ENCODE peak calls at places on chromosomes 12 and 14, in five cellular contexts. R is GM23338, W is HCT116, Y is A549, I is HepG2. P is an unnamed sample.

GRCh38 chr12:122064780-122065588 is 13.6 kb upstream of the MLXIP start:
- DNase-seq in R (no peak), W (peak), Y (peak), I (peak), P (no peak)

GRCh38 chr14:103456167-103456835 is 66.3 kb downstream of the CKB start:
- DNase-seq in R (no peak), W (no peak), Y (no peak), I (no peak), P (no peak)

GRCh38 chr14:96038920-96039632 is at the start of gene C14orf132:
- DNase-seq in R (peak), W (peak), Y (peak), I (no peak), P (no peak)

GRCh38 chr12:120466560-120467315 is 2.8 kb downstream of the SRSF9 start:
- DNase-seq in R (peak), W (peak), Y (peak), I (peak), P (no peak)

GRCh38 chr14:92135269-92135668 is 13.5 kb downstream of the CPSF2 start:
- DNase-seq in R (peak), W (peak), Y (peak), I (peak), P (no peak)

GRCh38 chr12:124786065-124786964 is 77.3 kb downstream of the SCARB1 start:
- DNase-seq in R (peak), W (no peak), Y (peak), I (no peak), P (no peak)

GRCh38 chr12:106245767-106246166 is 2.1 kb downstream of the CKAP4 start:
- DNase-seq in R (no peak), W (peak), Y (peak), I (no peak), P (no peak)

GRCh38 chr12:91037301-91037700 is 20.5 kb downstream of the KERA start:
- DNase-seq in R (no peak), W (no peak), Y (no peak), I (no peak), P (no peak)

GRCh38 chr12:85283560-85283959 is 3.5 kb downstream of the ALX1 start:
- DNase-seq in R (peak), W (no peak), Y (peak), I (no peak), P (no peak)

DNA sequence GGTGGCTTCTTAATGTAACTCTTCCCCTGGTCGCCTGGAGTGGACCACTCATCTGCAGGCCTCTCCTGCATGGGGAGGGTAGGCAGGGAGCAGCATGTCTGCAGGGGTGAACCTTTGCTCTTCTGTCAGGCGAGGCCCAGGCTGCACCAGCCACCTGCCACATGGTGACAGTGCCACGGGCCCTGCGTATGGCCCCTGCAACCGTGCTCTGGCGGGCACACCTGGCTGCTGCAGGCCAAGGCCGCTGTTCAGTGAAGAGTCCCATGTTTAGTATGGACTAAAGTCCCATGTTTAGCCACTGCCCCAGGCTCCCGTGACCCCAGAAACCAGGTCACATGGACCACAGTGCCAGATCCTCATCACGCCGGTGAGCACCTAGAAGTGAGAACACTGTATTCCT is 187.0 kb downstream of the ADGRD1 start:
- DNase-seq in R (no peak), W (no peak), Y (no peak), I (no peak), P (no peak)
- TF ChIP-seq REST in R (no peak), W (no peak), Y (no peak), I (no peak), P (no peak)

DNA sequence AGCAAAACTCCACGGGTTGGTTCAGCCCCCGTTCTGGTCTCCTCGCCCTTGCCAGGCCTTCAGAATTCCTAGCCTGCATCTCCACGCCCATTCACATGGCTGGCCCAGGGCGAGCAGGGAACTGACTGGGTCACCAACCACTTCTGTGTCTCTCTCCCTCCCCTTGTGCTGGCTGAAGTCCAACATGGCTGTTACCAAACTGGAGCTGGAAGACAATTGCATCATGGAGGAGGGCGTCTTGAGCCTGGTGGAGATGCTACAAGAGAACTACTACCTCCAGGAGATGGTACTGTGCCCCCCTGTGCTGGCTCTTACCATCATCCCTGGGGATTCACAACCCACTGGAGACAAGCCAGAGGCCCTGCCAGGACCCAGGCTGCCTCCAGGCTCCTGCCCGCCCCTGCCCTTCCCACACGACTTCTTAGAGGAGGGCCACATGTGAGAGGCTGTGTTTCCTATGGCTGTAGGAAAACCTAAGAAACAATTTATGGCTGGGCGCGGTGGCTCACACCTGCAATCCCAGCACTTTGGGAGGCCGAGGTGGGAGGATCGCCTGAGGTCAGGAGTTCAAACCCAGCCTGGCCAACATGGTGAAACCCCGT is 9.9 kb downstream of the LRRC74A start:
- DNase-seq in R (no peak), W (no peak), Y (peak), I (no peak), P (no peak)
- TF ChIP-seq REST in R (no peak), W (no peak), Y (no peak), I (no peak), P (no peak)

DNA sequence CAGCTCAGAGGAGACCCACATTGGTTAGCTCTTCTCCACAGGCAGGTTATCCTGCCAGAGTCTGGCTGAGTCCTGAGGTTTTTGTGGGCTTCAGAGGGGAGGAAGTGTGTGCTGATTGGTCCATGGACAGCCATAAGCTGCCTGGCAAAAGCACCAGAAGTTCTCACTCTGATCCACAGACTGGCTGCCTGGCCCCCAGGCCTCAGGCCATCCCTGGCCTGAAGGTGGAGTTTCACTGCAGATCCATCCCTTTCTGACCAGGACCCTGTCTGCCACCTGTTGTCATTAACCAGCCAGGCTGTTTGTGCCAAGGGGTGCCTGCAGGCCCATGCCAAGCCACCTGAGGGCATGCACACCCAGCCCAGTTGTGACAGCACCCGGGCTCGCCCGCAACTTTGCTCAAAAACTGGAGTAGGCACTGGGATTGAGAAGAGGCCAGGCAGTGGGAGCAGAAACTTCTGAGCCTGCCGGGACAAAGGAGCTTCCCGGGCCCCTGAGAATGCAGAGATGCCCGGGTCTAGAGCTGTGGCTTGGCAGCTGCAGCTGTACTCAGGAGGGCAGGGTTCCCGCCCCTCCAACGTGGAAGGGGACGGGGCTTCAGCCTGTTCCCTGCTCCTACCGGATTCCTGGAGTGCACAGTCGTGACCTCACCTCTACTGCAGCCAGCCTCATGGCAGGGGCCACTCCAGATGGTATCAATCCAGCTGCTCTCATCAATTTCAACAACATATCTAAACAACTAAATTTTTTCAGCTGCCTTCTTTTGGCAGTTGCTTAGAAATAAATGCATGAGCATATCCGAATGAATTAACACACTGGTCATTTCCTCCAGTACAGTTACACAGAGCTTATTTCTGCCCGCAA is 1277.3 kb downstream of the SLC16A7 start:
- DNase-seq in R (no peak), W (no peak), Y (no peak), I (no peak), P (no peak)
- TF ChIP-seq REST in R (no peak), W (no peak), Y (no peak), I (no peak), P (no peak)

DNA sequence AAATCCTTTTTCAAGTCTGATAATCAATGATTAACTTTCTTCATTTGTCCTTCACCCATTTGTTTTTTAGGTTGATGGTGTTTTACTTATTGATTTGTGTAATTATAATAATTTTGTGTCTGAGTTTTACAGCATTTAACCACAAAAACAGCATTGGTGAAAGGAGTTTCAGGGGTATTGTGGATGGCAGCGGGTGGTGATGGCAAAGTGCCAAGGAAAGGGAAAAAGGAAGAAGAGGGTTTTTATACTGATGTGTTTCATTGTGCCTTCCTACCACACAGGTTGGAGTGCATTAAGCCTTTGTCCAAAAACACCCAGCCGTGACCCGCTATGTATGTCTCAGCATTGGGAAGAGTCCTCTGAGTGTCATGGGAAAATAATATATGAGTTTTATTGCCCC is 150.3 kb downstream of the DAD1 start:
- DNase-seq in R (no peak), W (no peak), Y (no peak), I (no peak), P (no peak)
- TF ChIP-seq REST in R (no peak), W (no peak), Y (no peak), I (no peak), P (no peak)

DNA sequence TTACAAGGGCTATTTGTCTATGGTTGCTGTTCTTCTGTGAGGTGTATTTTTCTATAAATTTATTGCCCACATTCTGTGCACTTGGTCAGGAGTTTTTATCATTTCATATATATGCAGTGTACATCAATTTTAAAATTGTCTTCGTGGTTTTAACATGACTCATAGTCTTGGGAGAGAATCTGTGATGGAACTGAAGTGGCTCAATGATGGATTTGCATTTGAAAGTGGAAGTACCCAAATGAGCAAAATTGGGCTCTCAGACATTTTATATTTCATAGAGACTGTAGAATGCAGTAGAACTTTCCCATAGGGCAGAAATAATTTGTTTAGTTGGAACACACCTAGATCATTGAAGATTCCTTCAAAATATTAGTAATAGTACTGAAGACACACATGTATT is 1.9 kb upstream of the SCFD1 start:
- DNase-seq in R (no peak), W (no peak), Y (peak), I (no peak), P (no peak)
- TF ChIP-seq REST in R (no peak), W (no peak), Y (no peak), I (no peak), P (no peak)